ENCODE peak calls at places on chromosomes 4 and X, in five cellular contexts. W is IMR-90, R is thyroid gland, P is A673, E is HCT116. F is an unnamed sample. For H3K4me1, the result is how much of the 10 kb centered on the place peaks cover.

GRCh38 chr4:39528056-39528465 is 822 bp upstream of the UGDH start:
- DNase-seq in P (peak), W (peak), E (no peak), R (no peak), F (no peak)

GRCh38 chr4:158176108-158176507 is 3.3 kb upstream of the GASK1B start:
- DNase-seq in P (no peak), W (peak), E (peak), R (peak), F (no peak)

GRCh38 chr4:139903845-139904244 is 238.2 kb downstream of the MGST2 start:
- DNase-seq in E (no peak), P (no peak), W (peak), R (no peak), F (no peak)

GRCh38 chrX:85930099-85930498 is 117.3 kb downstream of the CHM start:
- DNase-seq in W (no peak), E (no peak), P (no peak), R (peak), F (no peak)

GRCh38 chrX:1524874-1525582 is 12.0 kb downstream of the P2RY8 start:
- DNase-seq in W (no peak), R (no peak), P (no peak), E (no peak), F (no peak)

GRCh38 chrX:80246273-80246672 is 174.0 kb upstream of the TENT5D start:
- DNase-seq in W (no peak), P (peak), E (no peak), R (no peak), F (no peak)

GRCh38 chr4:38905657-38906398 is 38.2 kb downstream of the FAM114A1 start:
- DNase-seq in E (no peak), R (no peak), W (no peak), P (no peak), F (no peak)

GRCh38 chrX:10199212-10199611 is 42.4 kb downstream of the CLCN4 start:
- DNase-seq in P (peak), W (peak), R (no peak), E (no peak), F (no peak)

GRCh38 chr4:174320501-174321199 is 36.9 kb downstream of the CEP44 start:
- DNase-seq in P (no peak), R (no peak), W (peak), E (no peak), F (no peak)

GRCh38 chr4:175953960-175954521 is 111.6 kb upstream of the WDR17 start:
- DNase-seq in P (peak), E (no peak), R (no peak), W (no peak), F (no peak)

GRCh38 chr4:48073567-48074103 is 57.1 kb downstream of the NIPAL1 start:
- DNase-seq in R (no peak), P (no peak), E (no peak), W (no peak), F (no peak)
- H3K4me1 ChIP-seq in R (under half), P (under half), E (under half), W (under half), F (under half)

DNA sequence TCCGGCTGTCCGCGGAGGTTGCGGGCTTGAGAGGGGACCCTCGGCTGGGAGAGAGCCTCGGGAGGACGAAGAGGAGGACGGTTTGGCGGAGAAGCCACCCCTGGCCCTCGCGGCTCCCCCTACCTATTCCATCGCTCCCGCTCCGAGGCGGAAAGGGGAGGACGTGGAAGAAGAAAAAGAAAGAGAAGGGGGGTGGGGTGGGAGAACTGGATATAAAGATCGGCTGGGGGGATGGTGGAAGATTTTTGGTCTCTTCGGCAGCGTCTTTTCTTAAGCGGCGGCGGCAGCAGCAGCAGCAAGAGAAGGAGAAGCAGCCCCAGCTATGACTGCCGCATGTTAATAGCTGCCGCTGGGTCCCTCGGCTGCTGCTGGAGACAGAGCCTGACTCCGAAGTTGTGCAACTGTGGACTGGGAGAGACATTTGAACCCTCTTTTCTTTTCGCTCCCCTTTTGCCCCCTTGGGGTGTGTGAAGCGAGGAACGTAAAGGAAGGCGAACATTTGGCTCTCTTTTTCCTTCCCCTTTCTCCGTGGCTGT is 933 bp downstream of the ADGRL3 start:
- DNase-seq in R (no peak), P (no peak), W (no peak), E (no peak), F (no peak)
- H3K4me1 ChIP-seq in R (under half), P (under half), W (under half), E (under half), F (under half)

GRCh38 chrX:66017659-66018170 is 22.2 kb downstream of the VSIG4 start:
- DNase-seq in W (no peak), E (no peak), R (no peak), P (no peak), F (no peak)
- H3K4me1 ChIP-seq in W (under half), E (under half), R (under half), P (under half), F (under half)

GRCh38 chr4:184387351-184387750 is 87.0 kb downstream of the IRF2 start:
- DNase-seq in E (no peak), P (no peak), W (no peak), R (peak), F (no peak)

GRCh38 chr4:184392321-184392720 is 82.0 kb downstream of the IRF2 start:
- DNase-seq in W (no peak), R (no peak), E (no peak), P (no peak), F (no peak)

GRCh38 chr4:184392748-184393334 is 81.5 kb downstream of the IRF2 start:
- DNase-seq in R (no peak), P (no peak), E (no peak), W (no peak), F (no peak)

GRCh38 chr4:184388106-184388505 is 86.2 kb downstream of the IRF2 start:
- DNase-seq in W (no peak), P (no peak), E (no peak), R (no peak), F (no peak)

GRCh38 chr4:184389978-184390518 is 84.3 kb downstream of the IRF2 start:
- DNase-seq in W (no peak), P (no peak), R (no peak), E (no peak), F (no peak)
- H3K4me1 ChIP-seq in W (under half), P (under half), R (under half), E (under half), F (under half)

GRCh38 chrX:129780441-129781105 is 824 bp downstream of the SASH3 start:
- DNase-seq in E (no peak), R (no peak), W (no peak), P (no peak), F (no peak)

GRCh38 chrX:129781134-129782014 is 1.6 kb downstream of the SASH3 start:
- DNase-seq in E (no peak), R (peak), P (no peak), W (no peak), F (peak)

GRCh38 chrX:129782015-129782495 is 2.3 kb downstream of the SASH3 start:
- DNase-seq in P (no peak), E (no peak), R (no peak), W (no peak), F (no peak)

GRCh38 chrX:129779086-129779672 is 570 bp upstream of the SASH3 start:
- DNase-seq in R (no peak), W (no peak), E (no peak), P (no peak), F (no peak)

GRCh38 chrX:129779747-129780146 is at the start of gene SASH3:
- DNase-seq in P (no peak), W (no peak), E (no peak), R (peak), F (peak)
- H3K4me1 ChIP-seq in P (under half), W (under half), E (under half), R (under half), F (half or more)

DNA sequence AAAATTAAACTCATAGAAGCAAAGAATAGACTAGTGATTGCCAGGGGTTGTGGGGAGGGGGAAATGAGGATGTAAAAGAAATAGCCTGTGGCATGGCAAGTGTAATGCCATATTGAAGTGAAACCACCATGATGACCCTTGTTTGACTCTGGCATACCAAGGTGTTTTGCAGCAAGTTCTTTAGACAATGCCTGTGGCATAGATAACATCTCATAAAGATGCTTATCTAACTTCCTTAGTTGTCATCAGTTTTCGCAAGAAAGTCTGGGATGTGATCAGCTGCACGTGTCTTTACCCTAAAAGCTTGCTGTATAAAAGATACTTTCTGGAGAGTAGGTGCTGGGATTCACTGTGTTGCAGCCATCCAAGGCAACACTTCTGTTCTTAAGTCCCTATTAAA is 176.1 kb upstream of the MAGEB16 start:
- DNase-seq in R (no peak), P (no peak), W (no peak), E (no peak), F (no peak)
- H3K4me1 ChIP-seq in R (under half), P (under half), W (under half), E (under half), F (under half)

DNA sequence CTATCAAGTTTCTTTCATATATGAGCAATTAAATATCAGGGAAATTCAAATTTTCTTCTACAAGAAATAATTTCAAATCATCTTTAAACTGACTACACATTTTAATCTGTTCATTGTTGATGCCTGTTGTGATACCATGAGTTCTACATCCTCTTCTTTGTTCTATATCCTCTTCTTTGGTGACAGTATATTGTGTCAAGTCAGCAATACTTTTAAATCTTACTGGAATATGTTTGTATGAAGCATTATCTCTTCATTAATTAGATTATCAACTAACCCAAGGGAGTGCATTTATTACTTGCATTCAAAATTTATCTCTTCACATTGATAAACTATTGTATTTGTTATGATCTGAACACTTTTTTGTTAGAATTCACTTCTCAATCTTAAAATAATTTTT is 275.0 kb upstream of the INTU start:
- DNase-seq in R (no peak), P (no peak), E (no peak), W (no peak), F (no peak)
- H3K4me1 ChIP-seq in R (under half), P (under half), E (under half), W (under half), F (under half)

GRCh38 chr4:87046111-87046510 is 111.3 kb downstream of the AFF1 start:
- DNase-seq in R (no peak), P (no peak), E (no peak), W (peak), F (no peak)

GRCh38 chr4:87049508-87049907 is 114.7 kb downstream of the AFF1 start:
- DNase-seq in R (no peak), W (no peak), E (no peak), P (no peak), F (no peak)

GRCh38 chr4:87045659-87046058 is 110.8 kb downstream of the AFF1 start:
- DNase-seq in P (no peak), E (no peak), R (no peak), W (no peak), F (no peak)

GRCh38 chr4:87044511-87045369 is 109.9 kb downstream of the AFF1 start:
- DNase-seq in E (no peak), W (no peak), R (peak), P (no peak), F (no peak)

DNA sequence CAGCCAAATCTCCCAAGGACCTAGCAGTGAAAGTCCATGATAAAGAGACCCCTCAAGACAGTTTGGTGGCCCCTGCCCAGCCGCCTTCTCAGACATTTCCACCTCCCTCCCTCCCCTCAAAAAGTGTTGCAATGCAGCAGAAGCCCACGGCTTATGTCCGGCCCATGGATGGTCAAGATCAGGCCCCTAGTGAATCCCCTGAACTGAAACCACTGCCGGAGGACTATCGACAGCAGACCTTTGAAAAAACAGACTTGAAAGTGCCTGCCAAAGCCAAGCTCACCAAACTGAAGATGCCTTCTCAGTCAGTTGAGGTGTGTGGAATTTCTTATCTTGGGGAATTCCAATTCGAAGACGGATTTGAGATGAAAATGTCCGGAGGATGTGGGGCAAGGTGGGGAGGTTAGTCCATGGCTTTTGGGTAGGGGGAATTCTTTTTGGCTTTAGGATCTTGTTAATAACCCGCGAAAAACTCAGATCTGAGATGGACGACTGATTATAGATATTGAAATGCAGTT is 112.5 kb downstream of the AFF1 start:
- DNase-seq in W (no peak), R (peak), E (no peak), P (no peak), F (no peak)
- H3K4me1 ChIP-seq in W (under half), R (half or more), E (under half), P (under half), F (under half)

F was measured in effector memory CD4-positive, alpha-beta T cell.